ENCODE peak calls at places on chromosomes 2 and 18, in six cellular contexts. L is left ventricle myocardium inferior, W is fibroblast of lung, E is ovary, K is cardiac muscle cell, A is K562. D is an unnamed sample. For H3K4me1, the result is how much of the 10 kb centered on the place peaks cover.

GRCh38 chr18:79552140-79552631 is 127.4 kb upstream of the CTDP1 start:
- DNase-seq in A (no peak), E (no peak), K (no peak), W (no peak), L (no peak), D (no peak)

GRCh38 chr18:41449612-41450011 is 505.4 kb upstream of the PIK3C3 start:
- DNase-seq in W (no peak), A (no peak), K (peak), L (no peak), E (no peak), D (no peak)

GRCh38 chr2:100185105-100185504 is 42.7 kb upstream of the AFF3 start:
- DNase-seq in A (no peak), K (no peak), E (no peak), L (no peak), W (no peak), D (no peak)

GRCh38 chr2:38075436-38076249 is at the start of gene CYP1B1:
- DNase-seq in K (no peak), L (peak), E (no peak), A (no peak), W (no peak), D (no peak)

GRCh38 chr18:42614619-42615293 is 500.7 kb downstream of the RIT2 start:
- DNase-seq in K (peak), A (no peak), L (peak), E (no peak), W (no peak), D (no peak)

GRCh38 chr2:182594286-182594685 is 121.8 kb upstream of the DNAJC10 start:
- DNase-seq in W (peak), L (no peak), K (peak), A (no peak), E (no peak), D (no peak)

GRCh38 chr2:65366595-65367125 is 65.7 kb downstream of the SPRED2 start:
- DNase-seq in W (peak), A (peak), K (peak), E (no peak), L (no peak), D (peak)

GRCh38 chr2:60759654-60760053 is 3.6 kb downstream of the PAPOLG start:
- DNase-seq in W (no peak), K (no peak), E (no peak), A (no peak), L (no peak), D (no peak)

GRCh38 chr2:112772322-112772721 is 7.9 kb upstream of the CKAP2L start:
- DNase-seq in L (no peak), E (no peak), K (no peak), W (no peak), A (no peak), D (no peak)

GRCh38 chr2:144989580-144990270 is 469.8 kb upstream of the ZEB2 start:
- DNase-seq in L (no peak), W (no peak), K (no peak), A (no peak), E (no peak), D (no peak)

GRCh38 chr2:64168231-64168630 is 24.0 kb upstream of the PELI1 start:
- DNase-seq in E (no peak), K (no peak), A (no peak), L (no peak), W (no peak), D (no peak)

GRCh38 chr2:21148718-21149117 is 24.9 kb downstream of the TDRD15 start:
- DNase-seq in K (no peak), W (no peak), E (no peak), A (no peak), L (no peak), D (no peak)

GRCh38 chr2:201308914-201309313 is 48.2 kb downstream of the FLACC1 start:
- DNase-seq in W (no peak), L (no peak), A (no peak), E (no peak), K (no peak), D (no peak)

GRCh38 chr2:222797871-222798270 is 63.0 kb upstream of the ACSL3 start:
- DNase-seq in A (no peak), L (no peak), K (no peak), W (no peak), E (no peak), D (no peak)

GRCh38 chr18:75529394-75529793 is 101.9 kb upstream of the SMIM21 start:
- DNase-seq in W (no peak), K (no peak), L (no peak), A (no peak), E (no peak), D (no peak)

GRCh38 chr18:29156531-29156930 is 979.6 kb upstream of the CDH2 start:
- DNase-seq in E (no peak), W (no peak), A (no peak), L (no peak), K (no peak), D (no peak)

GRCh38 chr18:75931079-75931478 is 503.6 kb upstream of the SMIM21 start:
- DNase-seq in E (no peak), A (no peak), K (no peak), W (no peak), L (no peak), D (no peak)

GRCh38 chr2:170660406-170660805 is 54.7 kb upstream of the SP5 start:
- DNase-seq in K (peak), A (no peak), E (no peak), W (peak), L (no peak), D (no peak)

GRCh38 chr2:109364212-109364611 is 235.2 kb downstream of the SH3RF3 start:
- DNase-seq in L (no peak), E (no peak), K (peak), W (peak), A (no peak), D (no peak)

GRCh38 chr2:222753251-222753824 is 81.9 kb downstream of the MOGAT1 start:
- DNase-seq in E (no peak), A (peak), L (peak), K (peak), W (peak), D (no peak)

GRCh38 chr18:22108674-22109073 is 60.7 kb upstream of the GATA6 start:
- DNase-seq in E (no peak), W (no peak), A (peak), L (no peak), K (peak), D (peak)

GRCh38 chr2:189783451-189783926 is 650 bp downstream of the ORMDL1 start:
- DNase-seq in L (no peak), A (no peak), K (peak), E (no peak), W (peak), D (no peak)

GRCh38 chr18:40414155-40414754 is 1540.8 kb upstream of the PIK3C3 start:
- DNase-seq in W (peak), E (no peak), L (no peak), A (no peak), K (peak), D (no peak)

GRCh38 chr2:65537651-65538385 is 105.4 kb upstream of the SPRED2 start:
- DNase-seq in K (peak), L (no peak), A (no peak), W (peak), E (no peak), D (no peak)

GRCh38 chr2:239502430-239503221 is 101.8 kb upstream of the HDAC4 start:
- DNase-seq in K (no peak), L (no peak), A (no peak), E (no peak), W (no peak), D (no peak)

GRCh38 chr2:850429-850828 is 100.2 kb upstream of the SNTG2 start:
- DNase-seq in A (no peak), K (no peak), E (no peak), L (no peak), W (no peak), D (no peak)

GRCh38 chr2:101900375-101900774 is 91.4 kb upstream of the IL1R2 start:
- DNase-seq in A (no peak), K (no peak), E (no peak), L (no peak), W (no peak), D (no peak)

GRCh38 chr2:216624251-216624650 is 9.0 kb upstream of the IGFBP2 start:
- DNase-seq in L (no peak), W (no peak), E (no peak), A (no peak), K (no peak), D (no peak)

GRCh38 chr2:40384714-40385113 is 67.2 kb downstream of the SLC8A1 start:
- DNase-seq in K (peak), E (no peak), L (no peak), A (no peak), W (peak), D (no peak)

GRCh38 chr2:128311216-128311754 is 7.4 kb downstream of the HS6ST1 start:
- DNase-seq in E (no peak), L (no peak), A (no peak), K (no peak), W (no peak), D (no peak)

GRCh38 chr2:164314148-164314547 is 307.1 kb downstream of the GRB14 start:
- DNase-seq in A (no peak), K (peak), E (no peak), W (peak), L (no peak), D (no peak)

GRCh38 chr2:72796766-72797165 is 29.1 kb downstream of the EXOC6B start:
- DNase-seq in W (no peak), K (no peak), A (no peak), E (no peak), L (no peak), D (no peak)

GRCh38 chr2:72794572-72794971 is 31.3 kb downstream of the EXOC6B start:
- DNase-seq in A (no peak), K (no peak), W (no peak), E (no peak), L (no peak), D (peak)

GRCh38 chr2:72789241-72789640 is 36.6 kb downstream of the EXOC6B start:
- DNase-seq in W (no peak), E (no peak), K (no peak), L (no peak), A (no peak), D (no peak)

GRCh38 chr2:72788756-72789155 is 37.1 kb downstream of the EXOC6B start:
- DNase-seq in L (no peak), A (no peak), K (peak), E (no peak), W (peak), D (no peak)

DNA sequence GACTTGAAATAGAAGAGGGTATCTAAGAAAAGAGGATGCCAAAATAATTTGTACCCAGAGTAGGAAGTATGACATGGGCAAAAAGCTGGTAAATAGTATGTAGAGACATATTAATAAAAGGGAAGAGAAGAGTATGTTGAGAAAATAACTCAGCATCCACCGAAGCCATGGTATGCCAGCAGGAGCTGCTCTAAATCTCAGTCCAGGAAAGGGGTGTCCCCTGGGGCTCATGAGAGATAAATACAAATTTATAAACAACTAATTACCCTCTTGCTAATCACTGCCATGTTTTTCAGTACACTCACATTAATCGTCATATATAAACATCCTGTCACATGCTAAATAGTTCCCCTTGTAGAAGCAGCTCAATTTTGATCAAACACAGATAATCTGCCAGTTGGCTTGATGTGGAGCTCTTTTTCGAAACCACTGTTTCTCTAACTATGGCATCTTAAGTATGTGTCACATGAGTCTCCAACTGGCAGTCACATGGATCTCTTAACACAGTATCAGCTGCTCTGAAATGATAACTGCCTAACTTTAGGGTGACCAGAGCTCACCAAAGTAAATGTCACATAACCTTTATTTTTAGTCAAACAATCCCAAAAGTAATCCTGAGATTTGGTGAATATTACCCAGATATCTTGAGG is 31.9 kb downstream of the EXOC6B start:
- DNase-seq in W (peak), L (no peak), E (no peak), K (peak), A (no peak), D (peak)
- H3K4me3 ChIP-seq in W (no peak), L (peak), E (no peak), K (no peak), A (no peak), D (no peak)

GRCh38 chr2:68722712-68723111 is 11.9 kb upstream of the ARHGAP25 start:
- DNase-seq in E (no peak), W (no peak), K (peak), L (no peak), A (peak), D (no peak)
- H3K4me1 ChIP-seq in E (under half), W (under half), K (under half), L (under half), A (under half), D (under half)

GRCh38 chr18:45590060-45590537 is 25.2 kb upstream of the SLC14A2 start:
- DNase-seq in A (no peak), E (no peak), K (peak), L (no peak), W (peak), D (no peak)
- H3K4me3 ChIP-seq in A (no peak), E (no peak), K (no peak), L (no peak), W (no peak), D (no peak)

GRCh38 chr2:120155308-120155707 is 67.9 kb downstream of the TMEM185B start:
- DNase-seq in K (no peak), E (no peak), L (no peak), W (no peak), A (no peak), D (no peak)

GRCh38 chr2:120150040-120150482 is 73.1 kb downstream of the TMEM185B start:
- DNase-seq in E (no peak), L (no peak), K (no peak), W (no peak), A (no peak), D (no peak)

GRCh38 chr2:120148229-120148628 is 75.0 kb downstream of the TMEM185B start:
- DNase-seq in K (no peak), A (no peak), W (no peak), E (no peak), L (no peak), D (no peak)

GRCh38 chr2:120148669-120149068 is 74.5 kb downstream of the TMEM185B start:
- DNase-seq in L (no peak), E (no peak), K (no peak), A (no peak), W (no peak), D (no peak)

GRCh38 chr2:120149406-120149805 is 73.8 kb downstream of the TMEM185B start:
- DNase-seq in K (no peak), A (no peak), W (no peak), L (no peak), E (no peak), D (no peak)
- H3K4me1 ChIP-seq in K (under half), A (under half), W (under half), L (under half), E (under half), D (under half)

GRCh38 chr2:69943841-69944604 is 17.4 kb downstream of the ASPRV1 start:
- DNase-seq in W (no peak), L (no peak), A (no peak), K (no peak), E (no peak), D (no peak)

GRCh38 chr2:69945447-69945846 is 16.0 kb downstream of the ASPRV1 start:
- DNase-seq in K (no peak), E (no peak), A (no peak), W (no peak), L (no peak), D (no peak)

GRCh38 chr2:69947078-69947801 is 14.2 kb downstream of the ASPRV1 start:
- DNase-seq in E (no peak), L (no peak), A (no peak), W (no peak), K (no peak), D (no peak)

GRCh38 chr2:69946351-69947077 is 14.9 kb downstream of the ASPRV1 start:
- DNase-seq in L (no peak), W (peak), E (no peak), K (peak), A (peak), D (peak)

DNA sequence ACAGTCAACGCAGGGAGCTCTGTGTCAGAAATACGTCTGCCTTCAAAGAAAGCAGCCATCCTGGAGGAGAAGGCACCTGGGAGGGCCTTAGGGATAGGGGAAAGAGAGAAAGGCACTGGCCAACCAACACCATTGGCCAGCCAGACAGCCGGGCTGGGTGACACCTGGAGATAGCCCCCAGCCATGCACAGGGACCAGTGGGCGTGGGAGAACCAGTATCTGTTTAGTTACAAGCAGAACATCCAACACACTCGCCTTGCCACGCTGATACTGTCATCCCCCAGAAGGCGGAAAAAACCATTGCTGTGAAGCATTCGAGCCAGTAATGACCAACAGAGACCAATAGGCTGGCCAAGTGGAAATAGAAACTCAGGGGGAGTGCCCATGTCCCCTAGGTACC is 15.5 kb downstream of the ASPRV1 start:
- DNase-seq in A (no peak), K (no peak), W (no peak), L (no peak), E (no peak), D (no peak)
- H3K4me3 ChIP-seq in A (no peak), K (no peak), W (no peak), L (no peak), E (no peak), D (no peak)

GRCh38 chr2:66794571-66794970 is 359.6 kb downstream of the MEIS1 start:
- DNase-seq in E (no peak), K (no peak), L (no peak), W (no peak), A (no peak), D (no peak)

GRCh38 chr2:66790651-66791181 is 355.8 kb downstream of the MEIS1 start:
- DNase-seq in K (peak), L (no peak), E (no peak), W (peak), A (no peak), D (no peak)

GRCh38 chr2:66794115-66794514 is 359.2 kb downstream of the MEIS1 start:
- DNase-seq in A (no peak), L (no peak), W (no peak), E (no peak), K (no peak), D (no peak)

DNA sequence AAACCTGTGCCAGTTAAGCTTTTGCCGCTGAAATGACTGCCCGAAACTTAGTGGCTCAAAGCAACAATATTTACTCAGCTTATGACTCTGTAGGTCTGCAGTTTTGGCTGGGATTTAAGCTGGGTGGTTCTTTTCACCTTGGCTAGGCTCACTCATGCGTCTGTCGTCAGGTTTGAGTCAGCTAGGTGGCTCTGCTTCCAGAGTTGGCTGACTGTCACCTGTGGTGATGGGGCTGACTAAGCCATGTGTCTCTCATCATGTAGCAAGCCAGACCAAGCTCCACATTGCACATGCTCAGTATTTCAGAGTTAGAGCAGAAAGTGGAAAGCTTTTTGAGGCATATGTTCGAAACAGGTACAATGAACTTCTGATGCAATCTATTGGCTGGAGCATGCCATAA is 354.8 kb downstream of the MEIS1 start:
- DNase-seq in E (no peak), L (no peak), W (peak), K (no peak), A (no peak), D (no peak)
- H3K4me1 ChIP-seq in E (under half), L (under half), W (under half), K (under half), A (under half), D (under half)

DNA sequence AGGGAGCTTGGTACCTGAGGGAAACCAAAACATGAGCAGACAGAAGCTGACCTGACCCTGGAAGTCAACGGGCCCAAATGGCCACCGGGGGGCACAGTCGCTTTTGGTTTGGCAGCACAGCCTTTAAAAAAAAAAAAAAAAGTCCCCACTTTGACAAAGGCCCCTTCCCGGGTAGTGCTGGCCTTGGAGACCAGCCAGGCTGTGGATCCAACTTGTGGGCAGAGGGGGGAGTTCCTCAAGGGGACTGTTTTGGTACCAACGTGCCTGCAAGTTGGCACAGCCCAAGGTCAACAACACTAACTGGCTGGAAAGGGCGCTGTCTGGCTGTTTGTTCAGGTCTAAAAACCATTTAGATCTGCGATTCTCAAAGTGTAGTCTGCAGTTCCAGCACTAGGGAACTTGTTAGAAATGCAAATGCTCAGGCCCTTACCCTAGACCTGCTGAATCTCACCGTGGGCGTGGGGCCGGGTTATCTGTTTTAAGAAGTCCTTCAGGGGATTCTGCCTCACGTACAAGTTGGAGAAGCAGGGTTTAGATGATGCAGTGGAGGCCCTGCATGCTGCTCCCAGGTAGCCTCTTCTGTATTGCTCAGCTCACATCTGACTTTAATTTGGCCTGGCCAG is 83.0 kb downstream of the LPIN1 start:
- DNase-seq in E (peak), A (peak), L (peak), K (peak), W (peak), D (peak)
- H3K4me3 ChIP-seq in E (no peak), A (peak), L (peak), K (no peak), W (no peak), D (no peak)

GRCh38 chr2:121489944-121490585 is 40.6 kb upstream of the RNU4ATAC start:
- DNase-seq in K (no peak), A (no peak), L (no peak), W (no peak), E (no peak), D (no peak)
- H3K4me1 ChIP-seq in K (under half), A (under half), L (half or more), W (under half), E (under half), D (under half)

D was measured in SJSA1.